ENCODE peak calls at places on chromosomes 12 and 14, in eight cellular contexts. I is foreskin melanocyte, V is kidney glomerular epithelial cell, X is NCI-H446 treated with DMSO at 0.1 percent for 48 hours, Y is cardiac septum, E is astrocyte of the cerebellum, M is HT1080, N is K562. L is an unnamed sample.

GRCh38 chr14:23696706-23697239 is 60.6 kb downstream of the DHRS2 start:
- DNase-seq in V (no peak), Y (no peak), N (no peak), I (no peak), E (no peak), M (no peak), X (no peak), L (no peak)

GRCh38 chr12:4383304-4383865 is 3.9 kb upstream of the FGF23 start:
- DNase-seq in I (no peak), V (no peak), M (no peak), N (peak; percentile 72), Y (no peak), E (no peak), X (no peak), L (no peak)

GRCh38 chr14:101962503-101962874 is 1.9 kb upstream of the DYNC1H1 start:
- DNase-seq in X (peak; percentile 76), M (peak; percentile 83), E (peak; percentile 72), N (peak; percentile 90), V (no peak), I (no peak), Y (no peak), L (peak; percentile 62)

GRCh38 chr12:59084758-59085383 is 164.6 kb upstream of the LRIG3 start:
- DNase-seq in X (peak; percentile 88), V (peak; percentile 26), Y (no peak), E (peak; percentile 90), N (no peak), M (no peak), I (no peak), L (peak; percentile 6)

GRCh38 chr14:50688875-50689274 is 20.8 kb upstream of the SAV1 start:
- DNase-seq in N (no peak), I (no peak), M (no peak), Y (no peak), E (no peak), V (no peak), X (no peak), L (no peak)

GRCh38 chr12:63151061-63151897 is at the start of gene AVPR1A:
- DNase-seq in V (no peak), I (peak; percentile 25), M (no peak), E (no peak), X (no peak), N (no peak), Y (peak; percentile 71), L (no peak)

GRCh38 chr14:96166475-96167223 is 38.0 kb upstream of the BDKRB2 start:
- DNase-seq in V (no peak), M (no peak), I (no peak), N (no peak), Y (peak; percentile 12), E (no peak), X (no peak), L (no peak)

GRCh38 chr12:68352067-68352466 is 19.9 kb upstream of the MDM1 start:
- DNase-seq in V (no peak), Y (no peak), E (no peak), I (no peak), X (no peak), N (peak; percentile 50), M (peak; percentile 65), L (no peak)

GRCh38 chr12:121400332-121401139 is 618 bp downstream of the RNF34 start:
- DNase-seq in V (peak; percentile 44), E (no peak), M (peak; percentile 50), I (peak; percentile 24), X (no peak), N (peak; percentile 54), Y (peak; percentile 80), L (peak; percentile 40)

GRCh38 chr12:12327802-12328201 is 22.2 kb downstream of the MANSC1 start:
- DNase-seq in V (peak; percentile 43), N (peak; percentile 72), Y (no peak), E (peak; percentile 61), X (peak; percentile 37), M (peak; percentile 55), I (peak; percentile 52), L (peak; percentile 82)

GRCh38 chr14:35576856-35577255 is 42.9 kb downstream of the INSM2 start:
- DNase-seq in N (no peak), E (no peak), V (no peak), I (no peak), X (no peak), Y (no peak), M (no peak), L (no peak)

GRCh38 chr14:76591270-76591669 is 170.0 kb upstream of the VASH1 start:
- DNase-seq in X (peak; percentile 35), N (no peak), Y (no peak), V (no peak), M (no peak), E (no peak), I (no peak), L (peak; percentile 18)

GRCh38 chr12:65509953-65510352 is 231.5 kb downstream of the MSRB3 start:
- DNase-seq in Y (no peak), X (no peak), I (no peak), E (no peak), M (no peak), N (no peak), V (no peak), L (no peak)

GRCh38 chr12:104727866-104728449 is 230.1 kb downstream of the SLC41A2 start:
- DNase-seq in V (no peak), Y (no peak), E (no peak), M (no peak), X (no peak), I (peak; percentile 88), N (peak; percentile 41), L (no peak)

GRCh38 chr14:91138511-91139359 is 24.9 kb downstream of the DGLUCY start:
- DNase-seq in N (peak; percentile 73), Y (no peak), E (no peak), X (no peak), I (no peak), M (peak; percentile 40), V (no peak), L (no peak)

GRCh38 chr14:84707830-84708229 is 822.1 kb upstream of the FLRT2 start:
- DNase-seq in E (no peak), V (no peak), M (no peak), Y (no peak), N (no peak), X (no peak), I (no peak), L (no peak)

GRCh38 chr14:104688755-104689619 is at the start of gene INF2:
- DNase-seq in V (peak; percentile 16), I (no peak), E (no peak), M (peak; percentile 69), Y (no peak), X (peak; percentile 47), N (peak; percentile 72), L (peak; percentile 57)

GRCh38 chr12:123139926-123140674 is 10.8 kb downstream of the PITPNM2 start:
- DNase-seq in N (peak; percentile 38), I (no peak), M (peak; percentile 72), X (no peak), E (no peak), Y (no peak), V (peak; percentile 55), L (no peak)